ENCODE peak calls at places on chromosome 2, in eight cellular contexts. C, J, E, H, T, K, Z and M are unnamed samples.

GRCh38 chr2:96315400-96316071 is 9.6 kb upstream of the ITPRIPL1 start:
- DNase-seq in C (no peak), J (peak), E (no peak), H (no peak), T (no peak), K (no peak), Z (no peak), M (no peak)

GRCh38 chr2:50401772-50402653 is 629.9 kb downstream of the NRXN1 start:
- DNase-seq in C (peak), J (peak), E (no peak), H (no peak), T (no peak), K (no peak), Z (peak), M (no peak)

GRCh38 chr2:8514748-8515389 is 167.0 kb upstream of the ID2 start:
- DNase-seq in C (no peak), J (no peak), E (no peak), H (no peak), T (no peak), K (no peak), Z (no peak), M (no peak)

GRCh38 chr2:43142921-43143438 is 83.4 kb downstream of the ZFP36L2 start:
- DNase-seq in C (no peak), J (no peak), E (peak), H (no peak), T (peak), K (no peak), Z (no peak), M (no peak)

GRCh38 chr2:100200985-100201384 is 58.6 kb upstream of the AFF3 start:
- DNase-seq in C (no peak), J (no peak), E (no peak), H (no peak), T (no peak), K (no peak), Z (no peak), M (no peak)

GRCh38 chr2:187056416-187057333 is 207.7 kb upstream of the ZSWIM2 start:
- DNase-seq in C (no peak), J (no peak), E (no peak), H (no peak), T (no peak), K (no peak), Z (no peak), M (no peak)

GRCh38 chr2:174971868-174972781 is 33.1 kb downstream of the CHN1 start:
- DNase-seq in C (no peak), J (peak), E (no peak), H (peak), T (no peak), K (no peak), Z (no peak), M (no peak)

GRCh38 chr2:235654115-235654514 is 160.3 kb downstream of the AGAP1 start:
- DNase-seq in C (no peak), J (no peak), E (no peak), H (no peak), T (no peak), K (no peak), Z (no peak), M (no peak)

DNA sequence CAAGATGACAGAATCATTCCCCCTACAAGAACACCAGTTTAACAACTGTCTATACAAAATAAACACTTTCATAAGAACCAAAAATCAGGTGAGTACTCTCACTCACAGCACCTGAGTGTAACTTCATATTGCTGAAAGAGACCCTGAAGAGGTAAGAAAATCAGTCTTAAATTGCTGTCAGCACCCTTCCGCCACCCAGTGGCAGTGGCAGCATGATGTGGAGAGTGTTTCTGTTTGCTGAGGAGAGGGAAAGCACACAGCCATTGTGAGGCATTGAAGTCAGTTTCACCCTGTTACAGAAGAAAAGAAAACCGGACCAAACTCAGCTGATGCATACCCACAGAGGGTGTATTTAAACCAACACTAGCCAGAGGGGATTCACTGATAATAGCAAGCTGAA is 1240.8 kb upstream of the CRIM1 start:
- DNase-seq in C (no peak), J (no peak), E (no peak), H (no peak), T (no peak), K (no peak), Z (peak), M (no peak)
- TF ChIP-seq CTCF in C (peak), J (no peak), E (no peak), H (no peak), T (no peak), K (no peak), Z (peak), M (peak)

GRCh38 chr2:190550137-190550536 is 15.6 kb upstream of the NEMP2 start:
- DNase-seq in C (no peak), J (no peak), E (no peak), H (no peak), T (no peak), K (no peak), Z (no peak), M (no peak)
- TF ChIP-seq CTCF in C (no peak), J (no peak), E (no peak), H (no peak), T (no peak), K (no peak), Z (peak), M (no peak)

DNA sequence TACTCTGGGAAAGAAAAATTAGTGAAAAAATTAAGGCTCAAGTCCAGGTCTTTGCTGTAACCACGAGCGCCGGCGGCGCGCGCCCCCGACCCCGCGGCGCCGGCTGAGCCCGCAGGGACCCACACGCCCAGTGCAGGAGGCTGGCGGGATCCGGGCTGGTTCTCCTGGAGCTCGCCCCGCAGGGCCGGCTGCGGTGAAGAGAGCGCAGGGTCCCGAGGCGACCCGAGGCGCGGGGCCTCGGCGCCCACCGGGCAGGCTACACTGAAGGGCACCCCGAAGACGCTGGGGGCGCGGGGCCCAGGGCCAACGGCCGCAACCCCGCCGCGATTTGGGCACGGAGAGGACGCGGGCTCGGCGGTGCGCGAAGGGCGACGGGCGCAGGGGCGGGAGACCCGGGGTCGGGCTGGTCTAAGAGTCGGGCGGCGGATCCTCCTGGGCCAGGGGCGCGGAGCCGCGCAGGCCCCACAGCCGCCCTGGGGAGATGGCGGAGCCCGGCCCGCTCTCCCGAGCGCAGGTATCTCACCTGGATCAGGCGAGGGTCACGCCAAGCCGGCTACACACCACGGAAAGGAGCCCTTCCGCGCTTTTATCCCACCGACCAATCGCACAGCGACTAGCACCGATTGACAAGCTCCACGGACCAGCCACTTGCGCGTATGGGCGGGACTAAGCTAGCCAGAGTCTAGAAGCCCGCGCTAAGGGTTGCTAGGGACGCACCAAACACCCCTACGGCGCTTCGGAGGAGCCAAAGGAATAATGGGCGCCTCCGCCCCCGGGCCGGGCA is at the start of gene PASK:
- DNase-seq in C (peak), J (peak), E (peak), H (peak), T (peak), K (peak), Z (peak), M (peak)
- TF ChIP-seq CTCF in C (no peak), J (no peak), E (no peak), H (no peak), T (no peak), K (no peak), Z (no peak), M (no peak)

GRCh38 chr2:231715499-231715837 is 7.1 kb downstream of the PTMA start:
- DNase-seq in C (no peak), J (no peak), E (no peak), H (no peak), T (no peak), K (no peak), Z (no peak), M (no peak)
- TF ChIP-seq CTCF in C (no peak), J (peak), E (peak), H (no peak), T (no peak), K (no peak), Z (no peak), M (no peak)

GRCh38 chr2:35714883-35715282 is 640.7 kb upstream of the CRIM1 start:
- DNase-seq in C (no peak), J (no peak), E (no peak), H (no peak), T (no peak), K (no peak), Z (no peak), M (no peak)
- TF ChIP-seq CTCF in C (no peak), J (no peak), E (no peak), H (no peak), T (no peak), K (no peak), Z (no peak), M (no peak)

DNA sequence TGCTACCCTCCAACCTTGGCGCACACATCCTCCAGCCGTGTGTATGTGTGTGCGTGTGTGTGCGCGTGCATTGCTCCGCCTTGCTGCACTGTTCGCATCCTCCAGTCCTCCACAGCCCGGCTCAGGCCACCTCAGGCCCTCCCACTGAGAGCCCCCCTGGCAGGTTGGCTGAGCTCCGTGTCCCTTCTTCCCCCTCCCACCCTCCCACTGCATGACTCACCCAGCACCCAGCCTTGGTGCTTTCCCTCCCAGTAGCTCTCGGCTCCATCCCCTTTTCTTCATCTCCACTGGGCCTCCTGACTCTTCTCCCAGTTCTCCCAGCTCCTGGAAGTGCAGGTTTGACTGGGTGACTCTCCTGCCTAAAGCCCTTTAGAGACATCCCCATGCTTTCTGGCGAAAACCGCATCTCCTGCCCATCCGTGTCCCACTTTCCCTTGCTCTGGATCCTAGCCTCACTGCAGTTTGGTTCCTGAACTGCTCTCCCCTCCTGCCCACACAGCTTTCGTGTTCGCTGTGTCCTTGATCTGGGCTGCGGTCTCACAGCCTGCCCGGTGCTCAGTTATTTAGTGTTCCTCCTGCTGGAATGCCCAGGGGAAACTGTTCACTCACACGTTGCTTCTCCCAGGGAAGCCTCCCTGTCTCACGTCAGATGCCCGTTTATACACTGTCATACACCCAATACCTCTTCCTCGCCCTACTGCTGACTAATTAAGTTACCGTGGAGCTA is 4.9 kb downstream of the TMEM177 start:
- DNase-seq in C (no peak), J (no peak), E (peak), H (no peak), T (no peak), K (no peak), Z (peak), M (no peak)
- TF ChIP-seq CTCF in C (no peak), J (no peak), E (no peak), H (no peak), T (no peak), K (no peak), Z (no peak), M (no peak)